ENCODE peak calls at places on chromosomes 5 and 9, in eight cellular contexts. One of them, this sample, is unnamed.

GRCh38 chr5:99317136-99317535 is 388.3 kb upstream of the CHD1 start:
- DNase-seq in AG04450: no peak
- DNase-seq in foreskin fibroblast: no peak
- DNase-seq in neural crest cell: no peak
- DNase-seq in IMR-90: no peak
- DNase-seq in right lobe of liver: no peak
- DNase-seq in psoas muscle: no peak
- DNase-seq in neural progenitor cell: no peak
- DNase-seq in this sample: no peak

GRCh38 chr5:54829686-54830085 is 155.7 kb downstream of the ESM1 start:
- DNase-seq in AG04450: no peak
- DNase-seq in foreskin fibroblast: no peak
- DNase-seq in neural crest cell: no peak
- DNase-seq in IMR-90: no peak
- DNase-seq in right lobe of liver: no peak
- DNase-seq in psoas muscle: no peak
- DNase-seq in neural progenitor cell: no peak
- DNase-seq in this sample: no peak

GRCh38 chr9:120110520-120110919 is 469.4 kb downstream of the CDK5RAP2 start:
- DNase-seq in AG04450: no peak
- DNase-seq in foreskin fibroblast: no peak
- DNase-seq in neural crest cell: no peak
- DNase-seq in IMR-90: no peak
- DNase-seq in right lobe of liver: no peak
- DNase-seq in psoas muscle: no peak
- DNase-seq in neural progenitor cell: no peak
- DNase-seq in this sample: no peak

GRCh38 chr9:129322022-129322621 is 144.1 kb upstream of the IER5L start:
- DNase-seq in AG04450: no peak
- DNase-seq in foreskin fibroblast: no peak
- DNase-seq in neural crest cell: no peak
- DNase-seq in IMR-90: no peak
- DNase-seq in right lobe of liver: no peak
- DNase-seq in psoas muscle: no peak
- DNase-seq in neural progenitor cell: no peak
- DNase-seq in this sample: no peak

GRCh38 chr5:54159153-54159836 is 151.1 kb downstream of the ARL15 start:
- DNase-seq in AG04450: no peak
- DNase-seq in foreskin fibroblast: no peak
- DNase-seq in neural crest cell: no peak
- DNase-seq in IMR-90: peak; percentile 69
- DNase-seq in right lobe of liver: no peak
- DNase-seq in psoas muscle: no peak
- DNase-seq in neural progenitor cell: peak; percentile 26
- DNase-seq in this sample: peak; percentile 74

GRCh38 chr9:112043423-112043822 is 131.7 kb downstream of the SUSD1 start:
- DNase-seq in AG04450: no peak
- DNase-seq in foreskin fibroblast: no peak
- DNase-seq in neural crest cell: no peak
- DNase-seq in IMR-90: peak; percentile 57
- DNase-seq in right lobe of liver: no peak
- DNase-seq in psoas muscle: no peak
- DNase-seq in neural progenitor cell: no peak
- DNase-seq in this sample: peak; percentile 25

GRCh38 chr9:134237630-134238265 is 73.4 kb upstream of the RNU6ATAC start:
- DNase-seq in AG04450: no peak
- DNase-seq in foreskin fibroblast: no peak
- DNase-seq in neural crest cell: no peak
- DNase-seq in IMR-90: no peak
- DNase-seq in right lobe of liver: no peak
- DNase-seq in psoas muscle: no peak
- DNase-seq in neural progenitor cell: no peak
- DNase-seq in this sample: no peak

GRCh38 chr9:136763649-136764035 is 676 bp downstream of the LCN15 start:
- DNase-seq in AG04450: no peak
- DNase-seq in foreskin fibroblast: no peak
- DNase-seq in neural crest cell: no peak
- DNase-seq in IMR-90: no peak
- DNase-seq in right lobe of liver: no peak
- DNase-seq in psoas muscle: no peak
- DNase-seq in neural progenitor cell: no peak
- DNase-seq in this sample: no peak

GRCh38 chr5:31059889-31060288 is 133.6 kb upstream of the CDH6 start:
- DNase-seq in AG04450: no peak
- DNase-seq in foreskin fibroblast: no peak
- DNase-seq in neural crest cell: no peak
- DNase-seq in IMR-90: no peak
- DNase-seq in right lobe of liver: no peak
- DNase-seq in psoas muscle: no peak
- DNase-seq in neural progenitor cell: no peak
- DNase-seq in this sample: no peak

GRCh38 chr9:106449528-106449927 is 413.4 kb upstream of the ZNF462 start:
- DNase-seq in AG04450: no peak
- DNase-seq in foreskin fibroblast: no peak
- DNase-seq in neural crest cell: no peak
- DNase-seq in IMR-90: no peak
- DNase-seq in right lobe of liver: no peak
- DNase-seq in psoas muscle: no peak
- DNase-seq in neural progenitor cell: no peak
- DNase-seq in this sample: no peak

GRCh38 chr9:34628656-34629491 is at the start of gene ARID3C:
- DNase-seq in AG04450: no peak
- DNase-seq in foreskin fibroblast: no peak
- DNase-seq in neural crest cell: no peak
- DNase-seq in IMR-90: no peak
- DNase-seq in right lobe of liver: peak; percentile 72
- DNase-seq in psoas muscle: no peak
- DNase-seq in neural progenitor cell: peak; percentile 80
- DNase-seq in this sample: no peak

GRCh38 chr5:136036991-136037705 is 8.4 kb downstream of the TGFBI start:
- DNase-seq in AG04450: no peak
- DNase-seq in foreskin fibroblast: peak; percentile 81
- DNase-seq in neural crest cell: no peak
- DNase-seq in IMR-90: peak; percentile 53
- DNase-seq in right lobe of liver: no peak
- DNase-seq in psoas muscle: no peak
- DNase-seq in neural progenitor cell: no peak
- DNase-seq in this sample: peak; percentile 79

GRCh38 chr5:176647870-176648466 is 684 bp downstream of the TSPAN17 start:
- DNase-seq in AG04450: no peak
- DNase-seq in foreskin fibroblast: no peak
- DNase-seq in neural crest cell: no peak
- DNase-seq in IMR-90: no peak
- DNase-seq in right lobe of liver: peak; percentile 72
- DNase-seq in psoas muscle: peak; percentile 59
- DNase-seq in neural progenitor cell: peak; percentile 59
- DNase-seq in this sample: no peak

GRCh38 chr5:112885001-112885400 is 23.9 kb downstream of the SRP19 start:
- DNase-seq in AG04450: no peak
- DNase-seq in foreskin fibroblast: no peak
- DNase-seq in neural crest cell: no peak
- DNase-seq in IMR-90: no peak
- DNase-seq in right lobe of liver: no peak
- DNase-seq in psoas muscle: no peak
- DNase-seq in neural progenitor cell: peak; percentile 11
- DNase-seq in this sample: no peak

GRCh38 chr9:86491634-86492266 is 137.5 kb upstream of the TUT7 start:
- DNase-seq in AG04450: no peak
- DNase-seq in foreskin fibroblast: peak; percentile 18
- DNase-seq in neural crest cell: no peak
- DNase-seq in IMR-90: no peak
- DNase-seq in right lobe of liver: no peak
- DNase-seq in psoas muscle: no peak
- DNase-seq in neural progenitor cell: no peak
- DNase-seq in this sample: no peak

GRCh38 chr5:142938201-142938600 is 168.0 kb downstream of the ARHGAP26 start:
- DNase-seq in AG04450: no peak
- DNase-seq in foreskin fibroblast: no peak
- DNase-seq in neural crest cell: no peak
- DNase-seq in IMR-90: no peak
- DNase-seq in right lobe of liver: no peak
- DNase-seq in psoas muscle: no peak
- DNase-seq in neural progenitor cell: no peak
- DNase-seq in this sample: no peak

GRCh38 chr9:137977572-137978261 is 100.1 kb downstream of the CACNA1B start:
- DNase-seq in AG04450: no peak
- DNase-seq in foreskin fibroblast: no peak
- DNase-seq in neural crest cell: no peak
- DNase-seq in IMR-90: no peak
- DNase-seq in right lobe of liver: peak; percentile 30
- DNase-seq in psoas muscle: no peak
- DNase-seq in neural progenitor cell: no peak
- DNase-seq in this sample: no peak

GRCh38 chr9:114989600-114990410 is 59.4 kb upstream of the TNFSF8 start:
- DNase-seq in AG04450: no peak
- DNase-seq in foreskin fibroblast: no peak
- DNase-seq in neural crest cell: no peak
- DNase-seq in IMR-90: no peak
- DNase-seq in right lobe of liver: no peak
- DNase-seq in psoas muscle: no peak
- DNase-seq in neural progenitor cell: no peak
- DNase-seq in this sample: no peak

GRCh38 chr9:127004946-127005769 is 90.6 kb downstream of the RALGPS1 start:
- DNase-seq in AG04450: no peak
- DNase-seq in foreskin fibroblast: no peak
- DNase-seq in neural crest cell: no peak
- DNase-seq in IMR-90: peak; percentile 51
- DNase-seq in right lobe of liver: no peak
- DNase-seq in psoas muscle: peak; percentile 23
- DNase-seq in neural progenitor cell: no peak
- DNase-seq in this sample: no peak

GRCh38 chr9:38432922-38433510 is 8.8 kb upstream of the IGFBPL1 start:
- DNase-seq in AG04450: peak; percentile 8
- DNase-seq in foreskin fibroblast: peak; percentile 25
- DNase-seq in neural crest cell: peak; percentile 14
- DNase-seq in IMR-90: peak; percentile 54
- DNase-seq in right lobe of liver: no peak
- DNase-seq in psoas muscle: no peak
- DNase-seq in neural progenitor cell: peak; percentile 53
- DNase-seq in this sample: peak; percentile 38

GRCh38 chr5:112419050-112419595 is at the start of gene EPB41L4A:
- DNase-seq in AG04450: no peak
- DNase-seq in foreskin fibroblast: peak; percentile 2
- DNase-seq in neural crest cell: peak; percentile 44
- DNase-seq in IMR-90: no peak
- DNase-seq in right lobe of liver: peak; percentile 45
- DNase-seq in psoas muscle: peak; percentile 41
- DNase-seq in neural progenitor cell: peak; percentile 80
- DNase-seq in this sample: no peak

DNA sequence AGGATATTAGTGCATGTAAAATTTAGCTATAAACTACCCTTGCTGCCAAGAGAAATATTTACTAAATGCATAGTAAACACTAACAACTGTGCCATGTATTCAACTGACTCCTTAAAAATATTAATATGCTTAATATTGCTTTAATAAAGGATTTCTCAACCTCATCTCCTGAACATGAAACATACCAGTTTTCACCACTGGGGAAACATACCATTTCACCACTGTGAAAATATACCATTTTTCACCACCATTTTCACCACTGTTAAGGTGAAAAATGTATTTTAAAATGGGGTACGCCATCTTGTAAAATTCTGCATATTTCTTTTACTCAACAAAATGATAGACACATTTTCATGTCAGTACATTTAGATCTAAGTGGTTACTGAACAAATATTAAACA is 4.5 kb downstream of the RAB14 start:
- DNase-seq in AG04450: no peak
- DNase-seq in foreskin fibroblast: no peak
- DNase-seq in neural crest cell: no peak
- DNase-seq in IMR-90: no peak
- DNase-seq in right lobe of liver: no peak
- DNase-seq in psoas muscle: no peak
- DNase-seq in neural progenitor cell: no peak
- DNase-seq in this sample: no peak
- TF ChIP-seq CTCF in AG04450: peak; percentile 28
- TF ChIP-seq CTCF in foreskin fibroblast: no peak
- TF ChIP-seq CTCF in neural crest cell: peak; percentile 44
- TF ChIP-seq CTCF in IMR-90: no peak
- TF ChIP-seq CTCF in right lobe of liver: no peak
- TF ChIP-seq CTCF in psoas muscle: no peak
- TF ChIP-seq CTCF in neural progenitor cell: no peak
- TF ChIP-seq CTCF in this sample: peak; percentile 57

GRCh38 chr5:8923516-8923915 is 622.4 kb downstream of the SEMA5A start:
- DNase-seq in AG04450: no peak
- DNase-seq in foreskin fibroblast: no peak
- DNase-seq in neural crest cell: no peak
- DNase-seq in IMR-90: peak; percentile 20
- DNase-seq in right lobe of liver: no peak
- DNase-seq in psoas muscle: no peak
- DNase-seq in neural progenitor cell: no peak
- DNase-seq in this sample: no peak
- TF ChIP-seq CTCF in AG04450: no peak
- TF ChIP-seq CTCF in foreskin fibroblast: no peak
- TF ChIP-seq CTCF in neural crest cell: no peak
- TF ChIP-seq CTCF in IMR-90: no peak
- TF ChIP-seq CTCF in right lobe of liver: no peak
- TF ChIP-seq CTCF in psoas muscle: no peak
- TF ChIP-seq CTCF in neural progenitor cell: no peak
- TF ChIP-seq CTCF in this sample: no peak

DNA sequence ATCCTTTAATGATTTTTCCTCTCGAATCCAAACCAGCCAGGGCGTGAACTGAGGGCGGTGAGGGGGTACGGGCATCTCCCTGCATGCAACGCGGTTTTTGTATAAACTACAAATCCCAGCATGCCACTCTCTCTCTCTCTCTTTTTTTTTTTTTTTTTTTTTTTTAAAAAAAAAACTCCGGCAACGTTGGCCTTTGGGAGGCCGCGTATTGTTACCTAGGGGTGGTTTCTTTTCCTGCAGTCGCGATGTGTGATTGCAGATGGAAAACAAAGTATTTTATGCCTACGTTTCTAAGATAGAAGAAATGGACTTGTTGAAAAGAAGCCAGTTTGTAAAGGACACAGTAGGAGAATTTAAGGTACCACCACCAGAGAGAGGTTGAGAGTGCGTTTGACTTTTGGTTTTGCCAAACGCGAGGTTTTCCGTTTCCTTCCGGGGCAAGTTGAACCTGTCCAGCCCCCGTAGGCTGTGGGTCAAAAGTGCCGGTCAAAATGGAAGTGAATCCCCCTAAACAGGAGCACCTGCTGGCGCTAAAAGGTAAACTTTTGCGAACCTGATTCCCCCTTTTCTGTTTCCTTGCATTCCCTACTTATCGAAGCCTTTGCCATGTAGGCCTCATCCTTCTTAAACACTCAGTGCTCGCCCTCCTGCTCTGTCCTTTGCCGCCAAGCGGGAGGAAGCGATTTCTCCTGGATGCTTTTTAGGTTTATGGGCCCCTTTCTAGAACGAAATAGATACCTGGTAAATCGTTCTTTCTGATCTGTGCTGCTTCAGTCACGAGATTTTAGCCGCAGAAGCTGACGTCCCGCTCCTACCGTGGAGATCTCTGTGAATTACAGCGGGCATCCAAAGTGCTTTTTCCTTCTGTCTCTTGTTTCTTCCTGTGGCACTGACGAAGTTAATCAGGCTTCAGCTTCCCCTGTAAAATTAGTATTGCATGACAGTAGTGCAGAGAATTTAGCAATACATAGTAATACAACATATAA is at the start of the genes SHLD3 and TRAPPC13:
- DNase-seq in AG04450: peak; percentile 67
- DNase-seq in foreskin fibroblast: peak; percentile 78
- DNase-seq in neural crest cell: peak; percentile 57
- DNase-seq in IMR-90: peak; percentile 85
- DNase-seq in right lobe of liver: peak; percentile 90
- DNase-seq in psoas muscle: peak; percentile 79
- DNase-seq in neural progenitor cell: peak; percentile 93
- DNase-seq in this sample: peak; percentile 81
- TF ChIP-seq CTCF in AG04450: no peak
- TF ChIP-seq CTCF in foreskin fibroblast: no peak
- TF ChIP-seq CTCF in neural crest cell: peak; percentile 32
- TF ChIP-seq CTCF in IMR-90: no peak
- TF ChIP-seq CTCF in right lobe of liver: no peak
- TF ChIP-seq CTCF in psoas muscle: peak; percentile 6
- TF ChIP-seq CTCF in neural progenitor cell: peak; percentile 11
- TF ChIP-seq CTCF in this sample: no peak

GRCh38 chr5:161333194-161333880 is 213.2 kb downstream of the GABRB2 start:
- DNase-seq in AG04450: no peak
- DNase-seq in foreskin fibroblast: no peak
- DNase-seq in neural crest cell: no peak
- DNase-seq in IMR-90: no peak
- DNase-seq in right lobe of liver: no peak
- DNase-seq in psoas muscle: no peak
- DNase-seq in neural progenitor cell: peak; percentile 59
- DNase-seq in this sample: no peak
- TF ChIP-seq CTCF in AG04450: no peak
- TF ChIP-seq CTCF in foreskin fibroblast: no peak
- TF ChIP-seq CTCF in neural crest cell: no peak
- TF ChIP-seq CTCF in IMR-90: no peak
- TF ChIP-seq CTCF in right lobe of liver: no peak
- TF ChIP-seq CTCF in psoas muscle: no peak
- TF ChIP-seq CTCF in neural progenitor cell: no peak
- TF ChIP-seq CTCF in this sample: no peak